ENCODE peak calls at places on chromosomes 3 and 15, in seven cellular contexts. G is NCI-H1417, J is NCI-H1092, R is ovary, L is A172, O is A549, K is astrocyte of the spinal cord. C is an unnamed sample.

GRCh38 chr15:56792211-56792610 is 58.9 kb upstream of the ZNF280D start:
- DNase-seq in J (no peak), O (no peak), K (no peak), G (no peak), R (no peak), L (no peak), C (no peak)

GRCh38 chr3:14423963-14424362 is 21.6 kb downstream of the SLC6A6 start:
- DNase-seq in R (no peak), L (no peak), O (no peak), K (no peak), J (no peak), G (no peak), C (no peak)

GRCh38 chr3:149576071-149576564 is 81.7 kb downstream of the WWTR1 start:
- DNase-seq in L (peak), O (peak), G (no peak), K (peak), J (no peak), R (peak), C (no peak)

GRCh38 chr15:41980654-41981323 is 8.4 kb upstream of the EHD4 start:
- DNase-seq in R (no peak), G (no peak), J (no peak), O (no peak), L (no peak), K (no peak), C (no peak)

GRCh38 chr3:78178740-78179139 is 1138.8 kb downstream of the ROBO2 start:
- DNase-seq in G (no peak), J (no peak), R (no peak), O (no peak), K (no peak), L (no peak), C (no peak)

GRCh38 chr15:58748040-58748786 is 1.3 kb downstream of the ADAM10 start:
- DNase-seq in R (no peak), K (peak), J (no peak), O (no peak), G (no peak), L (no peak), C (no peak)

GRCh38 chr3:50405249-50405648 is 45.9 kb upstream of the TMEM115 start:
- DNase-seq in J (no peak), L (no peak), K (no peak), R (no peak), G (no peak), O (no peak), C (no peak)

GRCh38 chr3:38649500-38650247 is at the start of gene SCN5A:
- DNase-seq in K (no peak), L (no peak), J (no peak), G (peak), R (peak), O (peak), C (no peak)

GRCh38 chr15:93182806-93183205 is 93.8 kb upstream of the RGMA start:
- DNase-seq in J (no peak), L (no peak), G (no peak), R (no peak), O (no peak), K (no peak), C (no peak)

GRCh38 chr3:10574101-10574615 is 68.8 kb upstream of the ATP2B2 start:
- DNase-seq in K (no peak), L (no peak), O (no peak), G (no peak), R (no peak), J (no peak), C (peak)

GRCh38 chr3:60333710-60334109 is 917.5 kb downstream of the FHIT start:
- DNase-seq in R (no peak), J (no peak), G (no peak), L (no peak), O (no peak), K (no peak), C (no peak)

GRCh38 chr3:62433396-62433795 is 60.0 kb upstream of the FEZF2 start:
- DNase-seq in O (no peak), K (no peak), G (no peak), L (no peak), J (no peak), R (no peak), C (no peak)

GRCh38 chr3:128634075-128634611 is 16.5 kb downstream of the RPN1 start:
- DNase-seq in G (no peak), O (no peak), R (no peak), K (no peak), J (no peak), L (no peak), C (no peak)

GRCh38 chr3:112628038-112628437 is 12.9 kb downstream of the CCDC80 start:
- DNase-seq in K (no peak), L (no peak), O (no peak), G (peak), J (peak), R (no peak), C (no peak)

GRCh38 chr15:90553248-90553745 is 23.6 kb downstream of the CRTC3 start:
- DNase-seq in O (no peak), G (no peak), L (peak), K (peak), R (no peak), J (no peak), C (no peak)

GRCh38 chr3:52490938-52491526 is 4.1 kb upstream of the STAB1 start:
- DNase-seq in L (peak), R (no peak), J (no peak), G (no peak), K (peak), O (no peak), C (no peak)

GRCh38 chr15:82263350-82263749 is 732 bp downstream of the SAXO2 start:
- DNase-seq in K (no peak), R (no peak), G (peak), L (no peak), O (peak), J (no peak), C (no peak)

GRCh38 chr3:147735662-147736061 is 326.5 kb downstream of the ZIC1 start:
- DNase-seq in J (no peak), K (no peak), G (no peak), L (no peak), O (no peak), R (no peak), C (no peak)

GRCh38 chr3:141486735-141487418 is at the start of gene RASA2:
- DNase-seq in K (no peak), L (peak), G (peak), R (peak), J (peak), O (peak), C (peak)

GRCh38 chr3:63979093-63979492 is 44.2 kb downstream of the PSMD6 start:
- DNase-seq in O (no peak), R (no peak), L (peak), G (no peak), K (no peak), J (no peak), C (no peak)

GRCh38 chr3:178382388-178383061 is 153.7 kb upstream of the KCNMB2 start:
- DNase-seq in K (peak), O (peak), R (no peak), L (peak), G (no peak), J (no peak), C (no peak)

GRCh38 chr3:179615458-179616173 is 11.0 kb downstream of the NDUFB5 start:
- DNase-seq in G (no peak), R (no peak), O (no peak), L (peak), J (no peak), K (no peak), C (no peak)

GRCh38 chr3:186254676-186255665 is 107.1 kb downstream of the DGKG start:
- DNase-seq in G (peak), O (no peak), J (no peak), R (no peak), L (no peak), K (no peak), C (no peak)

GRCh38 chr15:74327756-74328155 is 39.7 kb downstream of the CYP11A1 start:
- DNase-seq in R (no peak), K (peak), G (no peak), J (no peak), O (no peak), L (no peak), C (peak)

GRCh38 chr15:74780983-74781672 is 752 bp upstream of the CSK start:
- DNase-seq in R (no peak), O (no peak), J (no peak), L (no peak), K (no peak), G (no peak), C (no peak)

GRCh38 chr15:100968043-100968966 is 49.1 kb downstream of the LRRK1 start:
- DNase-seq in G (no peak), K (peak), R (no peak), J (no peak), L (peak), O (no peak), C (no peak)

GRCh38 chr15:71800835-71801745 is 9.3 kb upstream of the NR2E3 start:
- DNase-seq in K (peak), G (peak), R (no peak), O (peak), L (peak), J (no peak), C (peak)

GRCh38 chr3:44954962-44955361 is 21.0 kb downstream of the ZDHHC3 start:
- DNase-seq in O (no peak), G (no peak), K (peak), J (no peak), L (peak), R (no peak), C (no peak)

GRCh38 chr15:32687556-32687955 is 30.2 kb upstream of the GREM1 start:
- DNase-seq in K (peak), R (no peak), L (peak), O (peak), G (no peak), J (no peak), C (no peak)

GRCh38 chr15:53272116-53272515 is 482.0 kb upstream of the ONECUT1 start:
- DNase-seq in O (no peak), R (no peak), L (no peak), G (no peak), J (no peak), K (no peak), C (no peak)

GRCh38 chr15:90828111-90828510 is 40.3 kb upstream of the FURIN start:
- DNase-seq in K (no peak), R (no peak), L (no peak), G (no peak), J (no peak), O (no peak), C (no peak)

C was measured in NCI-H2227 treated with DMSO at 0.1 percent for 48 hours.